ENCODE peak calls at places on chromosomes 13 and 19, in four cellular contexts. One of them, this sample, is unnamed.

GRCh38 chr19:8355631-8356402 is 8.1 kb upstream of the ANGPTL4 start:
- DNase-seq in EL: peak
- DNase-seq in H54: peak
- DNase-seq in HT-29: peak
- DNase-seq in this sample: peak

GRCh38 chr19:18741566-18742121 is 49.5 kb downstream of the COMP start:
- DNase-seq in EL: no peak
- DNase-seq in H54: no peak
- DNase-seq in HT-29: peak
- DNase-seq in this sample: no peak

GRCh38 chr13:44211753-44212152 is 161.9 kb upstream of the SERP2 start:
- DNase-seq in EL: no peak
- DNase-seq in H54: no peak
- DNase-seq in HT-29: no peak
- DNase-seq in this sample: no peak

GRCh38 chr13:86909318-86909717 is 761.9 kb upstream of the SLITRK5 start:
- DNase-seq in EL: no peak
- DNase-seq in H54: no peak
- DNase-seq in HT-29: no peak
- DNase-seq in this sample: no peak

GRCh38 chr19:32682317-32682716 is 6.7 kb downstream of the RGS9BP start:
- DNase-seq in EL: no peak
- DNase-seq in H54: no peak
- DNase-seq in HT-29: no peak
- DNase-seq in this sample: no peak

GRCh38 chr19:33298146-33298911 is 4.0 kb downstream of the CEBPA start:
- DNase-seq in EL: no peak
- DNase-seq in H54: no peak
- DNase-seq in HT-29: no peak
- DNase-seq in this sample: no peak

GRCh38 chr19:6273701-6274601 is 5.8 kb downstream of the MLLT1 start:
- DNase-seq in EL: peak
- DNase-seq in H54: peak
- DNase-seq in HT-29: peak
- DNase-seq in this sample: peak

GRCh38 chr19:30385666-30386065 is 13.5 kb downstream of the ZNF536 start:
- DNase-seq in EL: no peak
- DNase-seq in H54: no peak
- DNase-seq in HT-29: no peak
- DNase-seq in this sample: no peak

GRCh38 chr19:27972291-27973040 is 1240.5 kb downstream of the UQCRFS1 start:
- DNase-seq in EL: peak
- DNase-seq in H54: peak
- DNase-seq in HT-29: peak
- DNase-seq in this sample: peak

GRCh38 chr13:106593131-106593530 is 25.2 kb upstream of the ARGLU1 start:
- DNase-seq in EL: no peak
- DNase-seq in H54: no peak
- DNase-seq in HT-29: no peak
- DNase-seq in this sample: no peak

GRCh38 chr19:39390460-39390758 is 497 bp downstream of the PAF1 start:
- DNase-seq in EL: no peak
- DNase-seq in H54: no peak
- DNase-seq in HT-29: peak
- DNase-seq in this sample: no peak